ENCODE peak calls at places on chromosomes 12 and 14, in six cellular contexts. S, R, I, K, H and Y are unnamed samples.

GRCh38 chr14:46054526-46054925 is 597.1 kb downstream of the RPL10L start:
- DNase-seq in K (no peak), S (no peak), I (no peak), H (peak; percentile 79), R (no peak), Y (no peak)

GRCh38 chr12:15691372-15691771 is 97.8 kb downstream of the EPS8 start:
- DNase-seq in K (no peak), R (no peak), I (no peak), S (no peak), H (no peak), Y (no peak)

GRCh38 chr12:79223210-79223609 is 358.6 kb downstream of the SYT1 start:
- DNase-seq in I (no peak), R (no peak), S (no peak), H (no peak), K (no peak), Y (no peak)

GRCh38 chr12:26062566-26062965 is 62.3 kb downstream of the BHLHE41 start:
- DNase-seq in H (peak; percentile 57), I (no peak), R (no peak), S (no peak), K (no peak), Y (no peak)

GRCh38 chr12:109744026-109744425 is 30.4 kb downstream of the FAM222A start:
- DNase-seq in H (no peak), R (no peak), I (no peak), S (no peak), K (no peak), Y (peak; percentile 4)

GRCh38 chr12:129257526-129257925 is 404.2 kb downstream of the GLT1D1 start:
- DNase-seq in S (no peak), R (no peak), K (no peak), I (no peak), H (no peak), Y (no peak)

GRCh38 chr14:95935228-95935822 is 58.7 kb downstream of the TUNAR start:
- DNase-seq in S (peak; percentile 15), H (peak; percentile 41), R (peak; percentile 6), I (no peak), K (no peak), Y (no peak)

GRCh38 chr14:98082833-98083232 is 1189.2 kb downstream of the BCL11B start:
- DNase-seq in H (no peak), K (no peak), R (no peak), I (no peak), S (no peak), Y (no peak)

GRCh38 chr14:87155850-87156491 is 837.0 kb downstream of the GALC start:
- DNase-seq in I (no peak), R (no peak), H (no peak), K (no peak), S (no peak), Y (no peak)

GRCh38 chr14:59303216-59303615 is 114.7 kb downstream of the DAAM1 start:
- DNase-seq in H (no peak), I (no peak), R (no peak), S (no peak), K (no peak), Y (no peak)

GRCh38 chr12:110972870-110973269 is 52.5 kb upstream of the MYL2 start:
- DNase-seq in S (no peak), K (no peak), H (no peak), R (no peak), I (no peak), Y (no peak)

GRCh38 chr12:119479121-119479561 is 114.4 kb upstream of the TMEM233 start:
- DNase-seq in H (no peak), S (no peak), K (no peak), R (no peak), I (no peak), Y (peak; percentile 4)

GRCh38 chr12:115572440-115572839 is 705.1 kb downstream of the MED13L start:
- DNase-seq in I (no peak), R (no peak), S (no peak), K (no peak), H (peak; percentile 12), Y (no peak)

GRCh38 chr12:123478762-123479161 is 20.8 kb downstream of the SNRNP35 start:
- DNase-seq in R (no peak), K (no peak), H (peak; percentile 18), S (no peak), I (peak; percentile 73), Y (peak; percentile 95)

GRCh38 chr14:51432302-51432948 is 192.4 kb downstream of the TMX1 start:
- DNase-seq in S (no peak), H (no peak), R (no peak), K (no peak), I (no peak), Y (no peak)

GRCh38 chr12:20588057-20588456 is 107.1 kb upstream of the SLCO1C1 start:
- DNase-seq in H (no peak), R (no peak), S (no peak), K (no peak), I (no peak), Y (no peak)

GRCh38 chr14:89221109-89221508 is 195.9 kb downstream of the FOXN3 start:
- DNase-seq in H (peak; percentile 84), K (no peak), R (no peak), S (no peak), I (no peak), Y (no peak)

GRCh38 chr12:13127476-13127875 is 24.0 kb upstream of the GSG1 start:
- DNase-seq in R (peak; percentile 15), H (no peak), I (no peak), K (no peak), S (no peak), Y (no peak)

GRCh38 chr14:22900088-22900799 is 17.2 kb downstream of the REM2 start:
- DNase-seq in I (no peak), H (peak; percentile 78), S (no peak), K (no peak), R (peak; percentile 83), Y (no peak)

DNA sequence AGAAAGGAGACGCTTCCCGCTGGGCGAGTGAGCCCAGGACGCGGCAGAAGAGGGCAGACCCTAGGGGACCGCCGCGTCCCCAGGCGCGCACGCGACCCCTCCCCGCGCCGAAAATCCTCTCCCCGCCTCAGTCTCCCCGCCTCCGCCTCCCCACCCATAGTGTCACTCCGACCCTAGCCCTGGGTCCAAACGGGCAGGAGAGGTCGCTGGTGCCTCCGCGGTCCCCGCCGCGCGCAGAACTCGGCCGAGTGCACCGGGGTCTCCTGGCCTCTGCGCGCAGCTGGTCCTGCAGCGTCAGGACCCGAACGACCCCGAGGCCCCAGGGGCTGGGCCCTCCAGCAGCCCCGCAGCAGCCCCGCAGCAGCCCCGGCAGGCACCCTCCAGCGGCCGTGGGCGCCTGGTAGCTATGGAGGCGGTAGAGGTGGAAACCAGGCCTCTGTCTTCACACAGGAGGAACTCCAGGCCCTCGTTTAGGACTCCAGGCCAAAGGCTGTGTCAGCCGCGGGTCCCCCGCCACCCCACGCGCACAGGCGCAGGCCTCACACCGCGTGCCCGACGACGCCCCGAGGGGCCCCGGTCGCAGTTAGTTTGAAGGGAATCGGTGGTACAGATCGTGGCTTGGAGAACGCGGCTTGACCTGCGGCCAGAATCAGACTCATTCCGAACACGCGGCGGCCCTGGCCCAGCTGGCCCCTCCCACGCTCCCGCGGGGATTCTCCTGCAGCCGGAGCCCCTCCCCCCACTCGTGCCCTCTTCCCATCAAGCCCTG is 60.0 kb upstream of the EIF5 start:
- DNase-seq in R (no peak), S (no peak), I (no peak), K (no peak), H (no peak), Y (no peak)
- H3K27me3 ChIP-seq in R (peaks cover 1% of the 10 kb centered on the region), S (no peaks in the 10 kb centered on the region), I (peaks cover 57% of the 10 kb centered on the region), K (peaks cover 4% of the 10 kb centered on the region), H (peaks cover 60% of the 10 kb centered on the region), Y (peaks cover 38% of the 10 kb centered on the region)

GRCh38 chr12:42458575-42458974 is 131.0 kb downstream of the PRICKLE1 start:
- DNase-seq in I (no peak), S (no peak), H (no peak), K (no peak), R (no peak), Y (no peak)
- TF ChIP-seq POLR2A in I (no peak), S (no peak), H (no peak), K (no peak), R (no peak), Y (no peak)

GRCh38 chr12:54000774-54001114 is 783 bp downstream of the HOXC9 start:
- DNase-seq in H (no peak), S (no peak), I (no peak), K (no peak), R (no peak), Y (no peak)

GRCh38 chr12:54002915-54003339 is 3.0 kb downstream of the HOXC9 start:
- DNase-seq in K (no peak), S (no peak), I (no peak), R (no peak), H (no peak), Y (no peak)

GRCh38 chr12:54001283-54002187 is 1.6 kb downstream of the HOXC9 start:
- DNase-seq in K (no peak), R (no peak), H (no peak), S (no peak), I (no peak), Y (no peak)

GRCh38 chr12:54003625-54004024 is 3.7 kb downstream of the HOXC9 start:
- DNase-seq in H (no peak), K (no peak), S (no peak), I (no peak), R (no peak), Y (no peak)

GRCh38 chr12:54002278-54002914 is 2.4 kb downstream of the HOXC9 start:
- DNase-seq in I (no peak), H (no peak), K (no peak), R (no peak), S (no peak), Y (no peak)
- H3K27me3 ChIP-seq in I (peaks cover 95% of the 10 kb centered on the region), H (peaks cover 96% of the 10 kb centered on the region), K (peaks cover 100% of the 10 kb centered on the region), R (peaks cover 22% of the 10 kb centered on the region), S (peaks cover 6% of the 10 kb centered on the region), Y (no peaks in the 10 kb centered on the region)

GRCh38 chr12:121248611-121249010 is 38.7 kb downstream of the P2RX4 start:
- DNase-seq in K (no peak), S (no peak), I (no peak), H (no peak), R (no peak), Y (no peak)
- TF ChIP-seq POLR2A in K (no peak), S (no peak), I (no peak), H (no peak), R (no peak), Y (no peak)

GRCh38 chr12:106590601-106591000 is 7.8 kb downstream of the RFX4 start:
- DNase-seq in H (no peak), I (no peak), R (no peak), S (no peak), K (no peak), Y (no peak)
- H3K27me3 ChIP-seq in H (peaks cover 55% of the 10 kb centered on the region), I (peaks cover 45% of the 10 kb centered on the region), R (peaks cover 10% of the 10 kb centered on the region), S (no peaks in the 10 kb centered on the region), K (peaks cover 75% of the 10 kb centered on the region), Y (peaks cover 38% of the 10 kb centered on the region)

DNA sequence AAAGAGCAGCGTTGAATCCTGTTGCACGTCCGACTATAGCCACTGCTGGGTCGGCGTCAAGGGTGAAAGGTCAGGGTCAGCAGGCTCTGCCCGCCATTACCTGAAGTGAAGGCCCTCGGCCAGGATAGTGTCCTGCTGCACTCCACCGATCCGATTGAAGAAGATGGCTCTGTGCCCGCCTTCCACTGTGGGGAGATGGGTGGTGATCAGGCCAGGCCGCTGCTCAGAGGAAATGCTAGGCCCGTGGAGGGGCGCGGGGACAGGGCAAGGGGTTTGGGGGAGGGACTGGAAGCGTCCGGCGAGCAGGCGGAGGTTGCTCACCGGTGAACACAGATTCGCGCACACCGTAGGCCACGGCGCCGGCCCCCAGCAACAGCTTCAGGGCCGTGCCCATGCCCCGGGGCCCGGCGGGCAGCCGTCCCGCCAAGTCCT is 352 bp downstream of the PHB2 start:
- DNase-seq in I (peak; percentile 51), R (peak; percentile 36), S (peak; percentile 57), H (no peak), K (no peak), Y (no peak)
- TF ChIP-seq POLR2A in I (no peak), R (no peak), S (no peak), H (no peak), K (no peak), Y (no peak)